ENCODE peak calls at places on chromosomes 5 and 9, in seven cellular contexts. One of them, this sample, is unnamed.

GRCh38 chr5:180802325-180803180 is at the start of gene MGAT1:
- DNase-seq in AG04450: no peak
- DNase-seq in MM.1S: peak
- DNase-seq in astrocyte of the spinal cord: peak
- DNase-seq in nephron progenitor cell: peak
- DNase-seq in uterus: peak
- DNase-seq in upper lobe of right lung: peak
- DNase-seq in this sample: peak

GRCh38 chr5:10826971-10827370 is 65.9 kb upstream of the DAP start:
- DNase-seq in AG04450: no peak
- DNase-seq in MM.1S: no peak
- DNase-seq in astrocyte of the spinal cord: no peak
- DNase-seq in nephron progenitor cell: no peak
- DNase-seq in uterus: no peak
- DNase-seq in upper lobe of right lung: no peak
- DNase-seq in this sample: no peak

GRCh38 chr9:27386759-27387158 is 89.8 kb upstream of the EQTN start:
- DNase-seq in AG04450: no peak
- DNase-seq in MM.1S: no peak
- DNase-seq in astrocyte of the spinal cord: no peak
- DNase-seq in nephron progenitor cell: no peak
- DNase-seq in uterus: no peak
- DNase-seq in upper lobe of right lung: no peak
- DNase-seq in this sample: no peak

GRCh38 chr5:171978519-171978918 is 27.9 kb downstream of the FBXW11 start:
- DNase-seq in AG04450: no peak
- DNase-seq in MM.1S: no peak
- DNase-seq in astrocyte of the spinal cord: no peak
- DNase-seq in nephron progenitor cell: no peak
- DNase-seq in uterus: no peak
- DNase-seq in upper lobe of right lung: no peak
- DNase-seq in this sample: no peak

GRCh38 chr9:104094534-104095020 is 468 bp downstream of the SMC2 start:
- DNase-seq in AG04450: no peak
- DNase-seq in MM.1S: peak
- DNase-seq in astrocyte of the spinal cord: no peak
- DNase-seq in nephron progenitor cell: peak
- DNase-seq in uterus: no peak
- DNase-seq in upper lobe of right lung: no peak
- DNase-seq in this sample: no peak

GRCh38 chr5:154356958-154357357 is 88.8 kb upstream of the SAP30L start:
- DNase-seq in AG04450: no peak
- DNase-seq in MM.1S: no peak
- DNase-seq in astrocyte of the spinal cord: no peak
- DNase-seq in nephron progenitor cell: no peak
- DNase-seq in uterus: no peak
- DNase-seq in upper lobe of right lung: no peak
- DNase-seq in this sample: no peak

GRCh38 chr9:126952180-126952960 is 37.8 kb downstream of the RALGPS1 start:
- DNase-seq in AG04450: peak
- DNase-seq in MM.1S: no peak
- DNase-seq in astrocyte of the spinal cord: peak
- DNase-seq in nephron progenitor cell: no peak
- DNase-seq in uterus: peak
- DNase-seq in upper lobe of right lung: no peak
- DNase-seq in this sample: no peak

GRCh38 chr9:27460225-27461023 is 63.7 kb upstream of the IFNK start:
- DNase-seq in AG04450: no peak
- DNase-seq in MM.1S: no peak
- DNase-seq in astrocyte of the spinal cord: no peak
- DNase-seq in nephron progenitor cell: no peak
- DNase-seq in uterus: no peak
- DNase-seq in upper lobe of right lung: no peak
- DNase-seq in this sample: no peak

GRCh38 chr9:32918628-32919027 is 82.8 kb downstream of the APTX start:
- DNase-seq in AG04450: no peak
- DNase-seq in MM.1S: no peak
- DNase-seq in astrocyte of the spinal cord: no peak
- DNase-seq in nephron progenitor cell: no peak
- DNase-seq in uterus: no peak
- DNase-seq in upper lobe of right lung: no peak
- DNase-seq in this sample: no peak

GRCh38 chr9:95971815-95972214 is 96.3 kb downstream of the ERCC6L2 start:
- DNase-seq in AG04450: no peak
- DNase-seq in MM.1S: no peak
- DNase-seq in astrocyte of the spinal cord: no peak
- DNase-seq in nephron progenitor cell: no peak
- DNase-seq in uterus: no peak
- DNase-seq in upper lobe of right lung: no peak
- DNase-seq in this sample: no peak

GRCh38 chr5:96026334-96027065 is 64.8 kb upstream of the ELL2 start:
- DNase-seq in AG04450: peak
- DNase-seq in MM.1S: no peak
- DNase-seq in astrocyte of the spinal cord: peak
- DNase-seq in nephron progenitor cell: no peak
- DNase-seq in uterus: no peak
- DNase-seq in upper lobe of right lung: no peak
- DNase-seq in this sample: no peak

GRCh38 chr5:138601444-138601843 is 26.2 kb upstream of the HSPA9 start:
- DNase-seq in AG04450: peak
- DNase-seq in MM.1S: no peak
- DNase-seq in astrocyte of the spinal cord: peak
- DNase-seq in nephron progenitor cell: no peak
- DNase-seq in uterus: no peak
- DNase-seq in upper lobe of right lung: no peak
- DNase-seq in this sample: no peak

GRCh38 chr5:55225346-55225745 is 1.8 kb downstream of the MCIDAS start:
- DNase-seq in AG04450: no peak
- DNase-seq in MM.1S: no peak
- DNase-seq in astrocyte of the spinal cord: no peak
- DNase-seq in nephron progenitor cell: no peak
- DNase-seq in uterus: no peak
- DNase-seq in upper lobe of right lung: no peak
- DNase-seq in this sample: no peak

GRCh38 chr5:82855893-82856292 is 221.3 kb downstream of the TMEM167A start:
- DNase-seq in AG04450: no peak
- DNase-seq in MM.1S: no peak
- DNase-seq in astrocyte of the spinal cord: no peak
- DNase-seq in nephron progenitor cell: no peak
- DNase-seq in uterus: no peak
- DNase-seq in upper lobe of right lung: no peak
- DNase-seq in this sample: no peak

GRCh38 chr5:172102913-172103629 is 85.0 kb downstream of the STK10 start:
- DNase-seq in AG04450: peak
- DNase-seq in MM.1S: no peak
- DNase-seq in astrocyte of the spinal cord: peak
- DNase-seq in nephron progenitor cell: peak
- DNase-seq in uterus: peak
- DNase-seq in upper lobe of right lung: no peak
- DNase-seq in this sample: peak

GRCh38 chr5:15013654-15014463 is 142.3 kb upstream of the ANKH start:
- DNase-seq in AG04450: peak
- DNase-seq in MM.1S: peak
- DNase-seq in astrocyte of the spinal cord: peak
- DNase-seq in nephron progenitor cell: peak
- DNase-seq in uterus: no peak
- DNase-seq in upper lobe of right lung: no peak
- DNase-seq in this sample: no peak

GRCh38 chr5:131974956-131975726 is 29.7 kb upstream of the MEIKIN start:
- DNase-seq in AG04450: no peak
- DNase-seq in MM.1S: no peak
- DNase-seq in astrocyte of the spinal cord: no peak
- DNase-seq in nephron progenitor cell: no peak
- DNase-seq in uterus: no peak
- DNase-seq in upper lobe of right lung: peak
- DNase-seq in this sample: no peak

GRCh38 chr9:135898634-135899407 is 8.5 kb downstream of the CAMSAP1 start:
- DNase-seq in AG04450: peak
- DNase-seq in MM.1S: peak
- DNase-seq in astrocyte of the spinal cord: peak
- DNase-seq in nephron progenitor cell: no peak
- DNase-seq in uterus: no peak
- DNase-seq in upper lobe of right lung: peak
- DNase-seq in this sample: no peak

GRCh38 chr5:173397531-173397930 is 69.3 kb upstream of the STC2 start:
- DNase-seq in AG04450: no peak
- DNase-seq in MM.1S: no peak
- DNase-seq in astrocyte of the spinal cord: no peak
- DNase-seq in nephron progenitor cell: no peak
- DNase-seq in uterus: no peak
- DNase-seq in upper lobe of right lung: no peak
- DNase-seq in this sample: no peak

GRCh38 chr9:122213589-122214413 is 15.0 kb downstream of the LHX6 start:
- DNase-seq in AG04450: no peak
- DNase-seq in MM.1S: peak
- DNase-seq in astrocyte of the spinal cord: no peak
- DNase-seq in nephron progenitor cell: peak
- DNase-seq in uterus: no peak
- DNase-seq in upper lobe of right lung: peak
- DNase-seq in this sample: peak

GRCh38 chr9:22158983-22159382 is 149.9 kb upstream of the CDKN2B start:
- DNase-seq in AG04450: no peak
- DNase-seq in MM.1S: no peak
- DNase-seq in astrocyte of the spinal cord: peak
- DNase-seq in nephron progenitor cell: no peak
- DNase-seq in uterus: peak
- DNase-seq in upper lobe of right lung: peak
- DNase-seq in this sample: no peak

GRCh38 chr9:135037521-135038250 is 49.8 kb upstream of the OLFM1 start:
- DNase-seq in AG04450: no peak
- DNase-seq in MM.1S: no peak
- DNase-seq in astrocyte of the spinal cord: no peak
- DNase-seq in nephron progenitor cell: no peak
- DNase-seq in uterus: peak
- DNase-seq in upper lobe of right lung: peak
- DNase-seq in this sample: no peak

GRCh38 chr5:3417376-3417943 is 178.2 kb upstream of the IRX1 start:
- DNase-seq in AG04450: no peak
- DNase-seq in MM.1S: no peak
- DNase-seq in astrocyte of the spinal cord: no peak
- DNase-seq in nephron progenitor cell: no peak
- DNase-seq in uterus: no peak
- DNase-seq in upper lobe of right lung: no peak
- DNase-seq in this sample: no peak

GRCh38 chr5:88883566-88884434 is 816 bp upstream of the MEF2C start:
- DNase-seq in AG04450: peak
- DNase-seq in MM.1S: peak
- DNase-seq in astrocyte of the spinal cord: peak
- DNase-seq in nephron progenitor cell: peak
- DNase-seq in uterus: peak
- DNase-seq in upper lobe of right lung: peak
- DNase-seq in this sample: peak

GRCh38 chr9:129081388-129081889 is 528 bp downstream of the DOLPP1 start:
- DNase-seq in AG04450: no peak
- DNase-seq in MM.1S: peak
- DNase-seq in astrocyte of the spinal cord: no peak
- DNase-seq in nephron progenitor cell: no peak
- DNase-seq in uterus: no peak
- DNase-seq in upper lobe of right lung: peak
- DNase-seq in this sample: peak

DNA sequence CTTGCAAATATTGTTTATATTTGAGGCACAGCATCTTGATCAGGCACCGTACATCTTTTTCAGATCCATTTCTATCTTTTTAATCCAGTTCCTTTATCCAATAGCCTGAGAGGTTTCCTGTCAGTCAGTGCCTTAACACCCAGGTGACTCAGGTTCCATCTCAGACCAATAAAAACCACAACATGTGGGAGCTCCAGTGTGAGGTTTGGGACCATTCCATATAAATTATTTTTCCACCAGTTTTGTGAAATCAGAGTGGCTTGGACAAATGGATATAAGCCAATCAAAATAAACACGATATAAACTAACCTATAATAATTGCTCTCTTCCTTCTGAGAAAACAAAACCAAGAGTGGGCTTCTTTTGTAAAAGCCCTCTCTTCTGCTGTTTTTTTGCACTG is 351.3 kb downstream of the NTRK2 start:
- DNase-seq in AG04450: no peak
- DNase-seq in MM.1S: no peak
- DNase-seq in astrocyte of the spinal cord: peak
- DNase-seq in nephron progenitor cell: no peak
- DNase-seq in uterus: no peak
- DNase-seq in upper lobe of right lung: no peak
- DNase-seq in this sample: no peak
- TF ChIP-seq CTCF in AG04450: no peak
- TF ChIP-seq CTCF in MM.1S: no peak
- TF ChIP-seq CTCF in astrocyte of the spinal cord: no peak
- TF ChIP-seq CTCF in nephron progenitor cell: no peak
- TF ChIP-seq CTCF in uterus: no peak
- TF ChIP-seq CTCF in upper lobe of right lung: no peak
- TF ChIP-seq CTCF in this sample: no peak

GRCh38 chr5:31415009-31415923 is 116.6 kb downstream of the DROSHA start:
- DNase-seq in AG04450: no peak
- DNase-seq in MM.1S: no peak
- DNase-seq in astrocyte of the spinal cord: no peak
- DNase-seq in nephron progenitor cell: no peak
- DNase-seq in uterus: no peak
- DNase-seq in upper lobe of right lung: no peak
- DNase-seq in this sample: no peak
- TF ChIP-seq CTCF in AG04450: no peak
- TF ChIP-seq CTCF in MM.1S: no peak
- TF ChIP-seq CTCF in astrocyte of the spinal cord: no peak
- TF ChIP-seq CTCF in nephron progenitor cell: no peak
- TF ChIP-seq CTCF in uterus: no peak
- TF ChIP-seq CTCF in upper lobe of right lung: no peak
- TF ChIP-seq CTCF in this sample: no peak

DNA sequence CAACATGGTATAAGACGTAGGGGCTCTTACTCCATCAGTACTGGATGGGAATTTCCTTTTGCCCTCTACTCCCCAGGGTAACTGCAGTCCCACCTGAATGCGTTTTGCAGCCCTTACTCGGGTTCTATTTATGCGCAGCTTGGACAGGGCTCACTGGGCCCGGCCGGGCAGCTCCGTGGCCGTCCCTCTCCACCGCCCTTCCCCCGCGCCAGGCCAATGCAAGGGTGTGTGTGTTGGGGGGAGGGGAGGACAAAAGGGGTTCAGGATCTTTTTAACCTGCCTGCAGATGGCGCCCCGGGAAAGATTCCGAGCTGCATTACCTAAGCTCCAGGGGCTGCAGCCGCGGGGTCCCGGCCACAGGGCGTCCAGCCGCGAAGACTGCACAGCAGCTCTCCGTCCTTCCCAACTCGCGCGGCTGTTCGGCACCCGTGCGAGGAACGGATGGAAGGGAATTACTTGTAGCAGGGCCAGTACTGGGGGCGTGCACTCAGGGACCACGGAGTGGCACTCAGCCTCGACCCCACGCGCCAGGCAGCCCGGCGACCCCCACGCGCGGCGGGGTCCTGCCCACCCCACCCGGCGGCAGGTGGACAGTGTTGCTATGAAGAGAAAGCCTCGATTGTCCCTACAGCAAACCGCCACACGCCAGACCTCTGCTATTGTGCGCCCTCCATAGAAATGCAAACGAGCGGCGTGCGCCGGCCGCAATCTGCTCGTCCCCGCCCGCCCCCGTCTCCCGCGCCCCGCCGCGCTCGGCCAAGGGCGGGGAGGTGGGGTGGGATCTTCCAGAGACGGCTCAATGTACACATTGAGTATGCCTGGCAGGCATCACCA is 966 bp upstream of the GADD45G start:
- DNase-seq in AG04450: no peak
- DNase-seq in MM.1S: peak
- DNase-seq in astrocyte of the spinal cord: peak
- DNase-seq in nephron progenitor cell: peak
- DNase-seq in uterus: peak
- DNase-seq in upper lobe of right lung: peak
- DNase-seq in this sample: peak
- TF ChIP-seq CTCF in AG04450: peak
- TF ChIP-seq CTCF in MM.1S: peak
- TF ChIP-seq CTCF in astrocyte of the spinal cord: peak
- TF ChIP-seq CTCF in nephron progenitor cell: peak
- TF ChIP-seq CTCF in uterus: peak
- TF ChIP-seq CTCF in upper lobe of right lung: peak
- TF ChIP-seq CTCF in this sample: peak

GRCh38 chr9:120893585-120893857 is 16.5 kb upstream of the PHF19 start:
- DNase-seq in AG04450: no peak
- DNase-seq in MM.1S: no peak
- DNase-seq in astrocyte of the spinal cord: peak
- DNase-seq in nephron progenitor cell: no peak
- DNase-seq in uterus: no peak
- DNase-seq in upper lobe of right lung: no peak
- DNase-seq in this sample: no peak
- TF ChIP-seq CTCF in AG04450: no peak
- TF ChIP-seq CTCF in MM.1S: no peak
- TF ChIP-seq CTCF in astrocyte of the spinal cord: no peak
- TF ChIP-seq CTCF in nephron progenitor cell: no peak
- TF ChIP-seq CTCF in uterus: no peak
- TF ChIP-seq CTCF in upper lobe of right lung: no peak
- TF ChIP-seq CTCF in this sample: no peak

This sample was measured in glutamatergic neuron.